ENCODE peak calls at places on chromosomes 16 and 17, in four cellular contexts. J is HepG2, E is K562, H is GM12878. T is an unnamed sample.

GRCh38 chr16:27511657-27512056 is 38.1 kb downstream of the GTF3C1 start:
- DNase-seq in E (no peak), H (no peak), J (no peak), T (no peak)

GRCh38 chr17:62911106-62911505 is 54.9 kb upstream of the TANC2 start:
- DNase-seq in J (no peak), E (no peak), H (no peak), T (no peak)

GRCh38 chr17:18235743-18236256 is 10.4 kb downstream of the LLGL1 start:
- DNase-seq in E (no peak), J (no peak), H (no peak), T (no peak)

GRCh38 chr16:56451753-56452689 is 667 bp downstream of the OGFOD1 start:
- DNase-seq in J (peak), E (peak), H (no peak), T (no peak)

GRCh38 chr16:77457046-77457445 is 22.2 kb upstream of the ADAMTS18 start:
- DNase-seq in E (no peak), H (no peak), J (no peak), T (no peak)

GRCh38 chr16:75326333-75326732 is 74.9 kb upstream of the BCAR1 start:
- DNase-seq in E (no peak), J (no peak), H (no peak), T (no peak)

GRCh38 chr16:3641801-3642396 is 12.6 kb upstream of the DNASE1 start:
- DNase-seq in H (no peak), E (peak), J (no peak), T (no peak)

GRCh38 chr17:43104665-43105064 is 20.5 kb downstream of the BRCA1 start:
- DNase-seq in J (no peak), H (no peak), E (no peak), T (no peak)

GRCh38 chr17:82882715-82883446 is 43.1 kb upstream of the ZNF750 start:
- DNase-seq in E (no peak), J (no peak), H (no peak), T (no peak)

GRCh38 chr17:75652341-75652740 is 14.6 kb downstream of the RECQL5 start:
- DNase-seq in H (no peak), E (no peak), J (no peak), T (no peak)

GRCh38 chr16:73058221-73058615 is 10.3 kb upstream of the ZFHX3 start:
- DNase-seq in J (no peak), E (peak), H (no peak), T (peak)

GRCh38 chr16:74075393-74075792 is 221.2 kb upstream of the PSMD7 start:
- DNase-seq in E (no peak), H (no peak), J (no peak), T (no peak)

GRCh38 chr16:30927789-30928378 is 4.5 kb downstream of the FBXL19 start:
- DNase-seq in H (peak), J (peak), E (peak), T (peak)

GRCh38 chr17:66533572-66533971 is 231.2 kb downstream of the PRKCA start:
- DNase-seq in J (no peak), H (no peak), E (no peak), T (no peak)

GRCh38 chr17:81684442-81684911 is 666 bp downstream of the HGS start:
- DNase-seq in E (no peak), J (peak), H (no peak), T (no peak)

GRCh38 chr17:2947996-2948550 is 115.3 kb downstream of the OR1D5 start:
- DNase-seq in H (no peak), J (no peak), E (no peak), T (no peak)

GRCh38 chr17:801660-802059 is 19.5 kb downstream of the MRM3 start:
- DNase-seq in J (peak), H (no peak), E (no peak), T (no peak)

GRCh38 chr16:27154573-27155521 is 48.5 kb upstream of the KDM8 start:
- DNase-seq in J (peak), E (peak), H (no peak), T (peak)

GRCh38 chr16:84182104-84182503 is 4.8 kb downstream of the TAF1C start:
- DNase-seq in E (no peak), J (no peak), H (no peak), T (no peak)

GRCh38 chr16:17852977-17853702 is 382.4 kb upstream of the XYLT1 start:
- DNase-seq in H (no peak), J (no peak), E (no peak), T (no peak)

GRCh38 chr16:3907586-3907985 is 27.1 kb upstream of the CREBBP start:
- DNase-seq in J (no peak), E (no peak), H (no peak), T (no peak)

GRCh38 chr17:4607773-4608187 is 23.5 kb downstream of the SMTNL2 start:
- DNase-seq in J (no peak), H (no peak), E (no peak), T (no peak)

GRCh38 chr17:21425736-21426135 is 49.6 kb downstream of the KCNJ12 start:
- DNase-seq in J (no peak), E (no peak), H (no peak), T (no peak)

GRCh38 chr16:3915438-3916250 is 35.1 kb upstream of the CREBBP start:
- DNase-seq in H (no peak), E (no peak), J (no peak), T (no peak)

GRCh38 chr16:85168732-85169256 is 56.5 kb upstream of the CIBAR2 start:
- DNase-seq in E (peak), J (no peak), H (no peak), T (no peak)

GRCh38 chr17:77322284-77322533 is 181.4 kb downstream of the SEC14L1 start:
- DNase-seq in E (no peak), H (no peak), J (no peak), T (no peak)

GRCh38 chr16:56116577-56116964 is 74.7 kb upstream of the GNAO1 start:
- DNase-seq in E (no peak), H (no peak), J (no peak), T (no peak)

DNA sequence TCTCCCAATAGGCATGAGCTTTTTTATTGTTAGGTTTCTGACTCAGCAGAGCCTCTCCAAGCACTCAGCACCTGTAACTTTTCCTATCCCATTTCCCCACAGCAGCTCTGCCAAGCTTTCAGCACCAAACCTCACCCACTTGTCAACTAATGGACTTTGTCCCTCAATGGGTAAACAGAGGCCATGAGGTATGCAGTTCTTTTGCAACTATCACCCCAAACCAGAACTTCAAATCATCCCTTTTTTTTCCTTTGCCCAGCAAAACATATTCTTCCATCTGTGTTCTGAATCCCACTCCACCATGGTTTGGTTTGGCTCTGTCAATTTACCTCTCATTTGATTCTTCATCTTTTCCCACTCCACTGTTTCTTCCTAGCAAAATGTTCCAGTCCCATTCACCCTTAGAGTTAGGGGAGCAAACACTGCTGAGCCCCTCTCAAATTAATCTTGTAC is 58.1 kb downstream of the TOX3 start:
- DNase-seq in H (no peak), J (peak), E (no peak), T (no peak)
- TF ChIP-seq HDAC6 in H (no peak), J (no peak), E (no peak), T (no peak)

DNA sequence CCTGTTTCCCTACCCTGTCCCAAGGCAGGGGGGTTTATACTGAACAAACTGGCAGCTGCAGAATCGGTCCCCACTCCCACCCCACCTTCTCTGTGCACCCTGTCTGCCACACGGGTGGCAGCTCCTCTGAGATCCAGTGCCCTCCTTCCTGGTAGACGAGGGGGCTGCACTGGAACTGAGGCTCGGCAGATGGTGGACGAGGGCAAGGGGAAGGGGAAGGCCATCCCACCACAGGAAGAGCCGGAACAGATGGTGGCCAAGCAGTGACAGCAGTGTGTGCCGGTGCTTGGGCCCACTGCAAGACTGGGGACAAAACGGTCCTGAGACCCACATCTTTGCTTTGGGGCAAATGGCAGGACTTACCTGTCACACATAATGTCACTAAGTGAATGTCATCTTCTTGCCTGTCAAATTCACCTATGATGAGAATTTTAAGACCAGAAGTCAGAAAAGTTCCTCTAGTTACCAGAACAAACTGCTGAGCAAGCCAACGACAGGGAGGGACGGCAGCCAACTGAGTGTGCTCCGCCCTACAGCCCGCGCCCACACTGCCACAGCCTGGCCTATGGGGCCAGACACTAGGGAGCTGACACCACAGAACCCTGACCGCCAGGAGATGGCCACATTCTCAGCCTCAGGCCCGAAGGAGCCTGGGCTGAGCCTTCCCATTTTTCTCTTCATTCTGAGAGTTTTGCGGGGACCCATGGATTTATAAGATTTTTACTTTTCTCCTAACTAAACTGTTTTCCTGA is 14.4 kb downstream of the NTAN1 start:
- DNase-seq in H (no peak), J (no peak), E (peak), T (no peak)
- TF ChIP-seq HDAC6 in H (no peak), J (no peak), E (no peak), T (no peak)

GRCh38 chr17:49545007-49545660 is 30.5 kb upstream of the NXPH3 start:
- DNase-seq in J (no peak), H (no peak), E (peak), T (no peak)
- TF ChIP-seq HDAC6 in J (no peak), H (no peak), E (no peak), T (no peak)

DNA sequence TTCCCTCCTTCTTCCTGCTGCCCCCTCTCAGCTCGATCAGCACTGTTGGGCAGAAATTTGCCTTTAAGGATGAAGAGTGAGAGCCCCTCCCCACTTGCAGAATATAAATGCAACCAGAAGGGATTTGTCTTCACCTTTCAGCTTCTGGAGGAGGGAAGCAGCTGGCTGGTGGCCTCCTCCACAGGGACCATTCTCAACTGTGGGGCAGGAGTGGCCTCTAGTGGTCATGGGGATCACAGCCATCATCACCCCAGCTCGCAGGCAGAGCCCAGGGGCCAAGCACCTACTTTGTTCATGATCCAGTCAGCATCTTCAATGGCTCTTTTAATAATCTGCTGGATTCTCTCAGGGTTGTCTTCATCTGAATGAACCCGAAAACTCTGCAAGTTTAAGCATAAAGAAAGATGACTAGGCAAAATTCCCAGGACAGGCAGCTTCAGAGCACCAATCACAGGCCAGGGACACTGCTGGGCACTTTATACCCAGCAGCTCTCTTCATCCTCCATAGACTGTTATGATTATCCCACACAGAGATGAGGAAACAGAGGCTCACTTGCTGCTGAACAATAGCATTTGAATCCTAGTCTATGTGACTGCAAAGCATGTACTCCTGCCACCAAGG is 13.1 kb downstream of the LYRM9 start:
- DNase-seq in H (peak), E (peak), J (peak), T (peak)
- TF ChIP-seq HDAC6 in H (no peak), E (no peak), J (no peak), T (no peak)

GRCh38 chr17:19312406-19312805 is 50.1 kb downstream of the B9D1 start:
- DNase-seq in J (no peak), H (no peak), E (no peak), T (no peak)

GRCh38 chr17:19310151-19310550 is 52.4 kb downstream of the B9D1 start:
- DNase-seq in J (no peak), E (no peak), H (no peak), T (no peak)

GRCh38 chr17:19311421-19312215 is 50.9 kb downstream of the B9D1 start:
- DNase-seq in H (no peak), J (no peak), E (no peak), T (no peak)

GRCh38 chr17:19309701-19310100 is 52.8 kb downstream of the B9D1 start:
- DNase-seq in H (no peak), E (no peak), J (no peak), T (no peak)

DNA sequence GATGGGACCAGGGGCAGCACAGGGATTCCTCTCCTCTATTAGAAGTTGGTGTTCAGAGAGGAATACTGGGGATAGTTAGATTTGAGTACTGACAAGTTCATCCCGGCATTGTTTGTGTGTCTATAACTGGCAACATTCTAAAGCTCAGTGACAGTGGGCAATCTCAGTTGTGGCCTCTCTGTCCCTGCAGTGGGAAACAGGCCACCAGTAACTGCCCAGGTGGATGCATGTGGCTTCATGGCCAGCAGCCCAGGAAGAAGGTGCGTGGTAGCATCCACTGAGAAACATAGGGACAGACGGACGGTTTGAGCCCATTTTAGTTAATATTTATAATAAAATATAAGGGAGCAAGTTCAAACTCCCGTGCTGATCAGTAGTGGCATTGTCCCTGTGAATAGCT is 51.5 kb downstream of the B9D1 start:
- DNase-seq in J (no peak), H (no peak), E (no peak), T (no peak)
- TF ChIP-seq HDAC6 in J (no peak), H (no peak), E (no peak), T (no peak)

GRCh38 chr17:55284001-55284884 is 19.5 kb downstream of the HLF start:
- DNase-seq in E (no peak), H (no peak), J (peak), T (no peak)

GRCh38 chr17:55283256-55283965 is 18.7 kb downstream of the HLF start:
- DNase-seq in H (no peak), E (no peak), J (peak), T (no peak)

GRCh38 chr17:55286681-55287589 is 22.2 kb downstream of the HLF start:
- DNase-seq in E (no peak), J (peak), H (no peak), T (no peak)

GRCh38 chr17:55284944-55285339 is 20.2 kb downstream of the HLF start:
- DNase-seq in H (no peak), J (no peak), E (no peak), T (no peak)

DNA sequence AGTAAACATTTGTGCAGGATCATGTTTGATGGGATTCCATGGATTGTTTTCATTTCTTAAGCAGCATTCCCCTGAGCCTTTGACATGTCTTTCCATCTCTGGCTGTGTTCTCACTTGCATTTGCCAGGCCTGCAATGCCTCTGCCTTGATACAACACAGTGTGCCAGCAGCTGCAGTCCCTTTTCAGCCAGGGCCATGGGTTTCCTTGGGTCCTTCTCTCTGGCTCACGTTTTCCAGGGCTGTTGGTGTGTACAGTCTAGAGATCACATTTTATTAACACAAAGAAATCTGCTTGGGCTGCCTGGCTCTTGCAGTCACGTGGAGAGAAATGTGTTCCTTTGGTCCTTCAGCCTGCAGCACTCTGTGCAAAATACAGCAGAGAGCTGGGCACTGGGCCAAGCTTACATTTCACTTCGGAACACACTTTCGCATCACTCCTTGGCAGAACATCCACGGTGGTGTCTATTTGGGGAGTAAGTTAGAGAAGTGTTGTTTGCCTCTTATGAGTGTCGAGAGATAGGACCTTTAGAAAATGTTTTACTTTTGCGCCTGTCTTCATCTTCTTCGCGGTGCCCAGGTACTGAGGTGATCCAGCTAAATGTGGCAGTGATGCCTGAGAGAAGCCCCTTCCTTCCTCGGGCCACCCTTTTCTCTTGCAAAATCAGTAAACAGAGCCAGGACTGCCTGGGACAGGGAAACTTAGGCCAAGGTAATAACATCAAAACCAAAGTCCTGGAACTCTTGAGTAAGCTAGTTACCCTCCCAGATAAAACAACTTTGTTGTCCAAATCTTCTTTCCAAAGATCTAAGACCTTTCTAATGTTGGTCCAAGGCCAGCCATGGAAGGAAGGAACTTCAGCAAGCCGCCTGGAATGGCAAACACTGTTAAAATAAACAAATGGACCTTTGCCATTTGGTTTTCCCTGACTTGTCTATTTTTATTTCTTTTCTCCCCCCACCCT is 20.9 kb downstream of the HLF start:
- DNase-seq in H (no peak), E (no peak), J (peak), T (no peak)
- TF ChIP-seq HDAC6 in H (no peak), E (no peak), J (no peak), T (no peak)

GRCh38 chr17:60712675-60713074 is 35.0 kb downstream of the BCAS3 start:
- DNase-seq in H (no peak), E (no peak), J (peak), T (no peak)
- TF ChIP-seq HDAC6 in H (no peak), E (no peak), J (no peak), T (no peak)

GRCh38 chr16:55047903-55048497 is 117.3 kb downstream of the IRX5 start:
- DNase-seq in H (no peak), J (no peak), E (no peak), T (no peak)
- TF ChIP-seq HDAC6 in H (no peak), J (no peak), E (no peak), T (no peak)

DNA sequence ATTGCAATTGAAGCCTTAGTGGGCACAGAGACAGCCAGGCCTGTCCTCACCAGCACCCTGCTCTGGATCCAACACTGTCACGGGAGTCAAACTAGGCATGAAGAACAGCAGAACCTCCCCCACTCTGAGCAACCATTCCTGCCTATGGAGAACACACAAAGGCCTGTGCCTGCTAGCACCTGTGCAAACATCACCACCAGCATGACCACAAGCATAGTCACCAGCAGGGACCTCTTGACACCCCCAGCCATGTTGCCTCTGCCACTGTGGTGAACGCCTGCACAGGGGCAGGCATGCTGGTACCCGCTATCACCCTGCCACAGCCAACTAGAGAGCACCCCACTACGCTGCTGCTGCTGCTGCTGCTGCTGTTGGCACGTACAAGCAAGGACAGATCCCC is 51.7 kb downstream of the CMC2 start:
- DNase-seq in E (no peak), J (peak), H (no peak), T (no peak)
- TF ChIP-seq HDAC6 in E (no peak), J (no peak), H (no peak), T (no peak)